ENCODE peak calls at places on chromosomes 5 and 9, in six cellular contexts. J is esophagus squamous epithelium; A is activated CD4-positive, alpha-beta T cell treated with anti-CD3 and anti-CD28 coated beads, Interleukin-2, amount 50 U/mL, for 4 hours; F is glomerular endothelial cell; K is HTR-8/SVneo; C is NCI-H2081. W is an unnamed sample.

GRCh38 chr5:143010335-143010734 is 240.2 kb downstream of the ARHGAP26 start:
- DNase-seq in A (no peak), F (no peak), C (no peak), K (no peak), J (no peak), W (no peak)

GRCh38 chr5:136064510-136064909 is 35.7 kb downstream of the TGFBI start:
- DNase-seq in C (no peak), F (no peak), J (no peak), K (no peak), A (no peak), W (no peak)

GRCh38 chr9:70829591-70830265 is 291.7 kb downstream of the TRPM3 start:
- DNase-seq in A (no peak), K (no peak), C (no peak), J (no peak), F (no peak), W (no peak)

GRCh38 chr5:181126841-181127240 is 4.1 kb downstream of the OR2V1 start:
- DNase-seq in A (no peak), F (no peak), J (no peak), C (no peak), K (no peak), W (no peak)

GRCh38 chr9:36969216-36969771 is 64.8 kb downstream of the PAX5 start:
- DNase-seq in F (no peak), J (no peak), K (no peak), C (no peak), A (no peak), W (no peak)

GRCh38 chr5:107324071-107324470 is 346.7 kb downstream of the EFNA5 start:
- DNase-seq in A (no peak), J (no peak), K (no peak), F (no peak), C (no peak), W (no peak)

GRCh38 chr5:138018844-138019243 is 14.0 kb downstream of the FAM13B start:
- DNase-seq in J (no peak), K (no peak), A (no peak), F (no peak), C (no peak), W (no peak)

GRCh38 chr9:5652810-5653209 is 23.9 kb downstream of the RIC1 start:
- DNase-seq in J (no peak), K (no peak), F (no peak), C (no peak), A (no peak), W (no peak)

GRCh38 chr5:1044117-1044516 is 35.5 kb downstream of the NKD2 start:
- DNase-seq in A (no peak), F (no peak), J (no peak), K (no peak), C (no peak), W (no peak)

GRCh38 chr5:115033861-115034260 is 135.8 kb downstream of the TRIM36 start:
- DNase-seq in C (no peak), A (no peak), J (no peak), K (no peak), F (no peak), W (no peak)

GRCh38 chr9:88989961-88990570 is 1.2 kb upstream of the S1PR3 start:
- DNase-seq in J (no peak), A (no peak), F (no peak), C (no peak), K (no peak), W (no peak)

GRCh38 chr9:10130061-10130675 is 482.6 kb downstream of the PTPRD start:
- DNase-seq in J (no peak), F (no peak), K (no peak), C (no peak), A (no peak), W (no peak)

GRCh38 chr5:173320259-173320658 is 8.0 kb downstream of the STC2 start:
- DNase-seq in A (no peak), K (no peak), F (no peak), C (no peak), J (no peak), W (no peak)

GRCh38 chr9:73565833-73566465 is 414.3 kb downstream of the ANXA1 start:
- DNase-seq in J (no peak), C (peak; percentile 31), A (no peak), F (no peak), K (no peak), W (no peak)

GRCh38 chr5:126104951-126105350 is 318.3 kb upstream of the GRAMD2B start:
- DNase-seq in K (peak; percentile 10), F (no peak), A (no peak), C (no peak), J (no peak), W (no peak)

GRCh38 chr9:3963266-3964019 is 336.4 kb downstream of the GLIS3 start:
- DNase-seq in A (no peak), F (peak; percentile 4), K (peak; percentile 30), C (no peak), J (no peak), W (peak; percentile 28)

GRCh38 chr9:112731971-112732370 is 14.1 kb upstream of the INIP start:
- DNase-seq in A (no peak), J (no peak), K (no peak), F (no peak), C (no peak), W (no peak)

GRCh38 chr9:79428422-79428821 is 143.3 kb upstream of the TLE4 start:
- DNase-seq in J (no peak), F (no peak), A (no peak), C (no peak), K (no peak), W (no peak)

GRCh38 chr5:80960531-80961375 is 590 bp downstream of the RASGRF2 start:
- DNase-seq in K (no peak), A (peak; percentile 39), F (no peak), J (no peak), C (no peak), W (no peak)

GRCh38 chr5:1488882-1489680 is 34.7 kb downstream of the LPCAT1 start:
- DNase-seq in F (no peak), C (no peak), J (no peak), A (no peak), K (no peak), W (peak; percentile 69)

GRCh38 chr5:137282216-137282615 is 216.9 kb downstream of the SPOCK1 start:
- DNase-seq in C (no peak), F (no peak), K (peak; percentile 10), J (no peak), A (no peak), W (no peak)

GRCh38 chr5:171462928-171463843 is 43.7 kb downstream of the FGF18 start:
- DNase-seq in F (no peak), K (no peak), J (no peak), C (no peak), A (no peak), W (no peak)

W was measured in amniotic stem cell.